ENCODE peak calls at places on chromosomes 4 and X, in five cellular contexts. E is BE2C, V is ovary, Z is psoas muscle, P is body of pancreas. I is an unnamed sample.

GRCh38 chr4:55143858-55144257 is 18.5 kb upstream of the KDR start:
- DNase-seq in V (no peak), E (no peak), Z (no peak), P (no peak), I (no peak)

GRCh38 chr4:174278467-174278866 is 5.0 kb downstream of the FBXO8 start:
- DNase-seq in E (no peak), V (no peak), P (no peak), Z (no peak), I (no peak)

GRCh38 chrX:15497865-15498264 is 2.7 kb upstream of the BMX start:
- DNase-seq in P (peak), E (peak), V (no peak), Z (no peak), I (peak)

GRCh38 chrX:22392176-22392814 is 119.6 kb downstream of the CBLL2 start:
- DNase-seq in E (no peak), P (no peak), Z (no peak), V (no peak), I (no peak)

GRCh38 chrX:8960809-8961413 is 73.0 kb downstream of the FAM9B start:
- DNase-seq in Z (no peak), V (no peak), P (peak), E (no peak), I (no peak)

GRCh38 chr4:185020293-185020808 is 2.1 kb downstream of the HELT start:
- DNase-seq in V (no peak), P (no peak), Z (no peak), E (no peak), I (peak)

GRCh38 chr4:57071340-57071739 is 38.8 kb downstream of the IGFBP7 start:
- DNase-seq in Z (peak), E (no peak), V (no peak), P (peak), I (no peak)

GRCh38 chrX:47543496-47543895 is 17.5 kb upstream of the ARAF start:
- DNase-seq in P (no peak), E (no peak), V (no peak), Z (no peak), I (no peak)

GRCh38 chr4:16439771-16440170 is 213.5 kb upstream of the TAPT1 start:
- DNase-seq in E (no peak), P (no peak), V (no peak), Z (no peak), I (no peak)

GRCh38 chr4:107153228-107153627 is 117.1 kb upstream of the DKK2 start:
- DNase-seq in E (peak), P (no peak), Z (no peak), V (no peak), I (peak)

GRCh38 chr4:89939464-89939863 is 44.8 kb downstream of the MMRN1 start:
- DNase-seq in P (no peak), V (no peak), E (peak), Z (no peak), I (no peak)

GRCh38 chrX:49977319-49978090 is 55.1 kb downstream of the CLCN5 start:
- DNase-seq in Z (no peak), V (no peak), P (no peak), E (peak), I (peak)

GRCh38 chr4:53602390-53602789 is 11.1 kb upstream of the LNX1 start:
- DNase-seq in Z (no peak), V (no peak), P (no peak), E (no peak), I (no peak)

DNA sequence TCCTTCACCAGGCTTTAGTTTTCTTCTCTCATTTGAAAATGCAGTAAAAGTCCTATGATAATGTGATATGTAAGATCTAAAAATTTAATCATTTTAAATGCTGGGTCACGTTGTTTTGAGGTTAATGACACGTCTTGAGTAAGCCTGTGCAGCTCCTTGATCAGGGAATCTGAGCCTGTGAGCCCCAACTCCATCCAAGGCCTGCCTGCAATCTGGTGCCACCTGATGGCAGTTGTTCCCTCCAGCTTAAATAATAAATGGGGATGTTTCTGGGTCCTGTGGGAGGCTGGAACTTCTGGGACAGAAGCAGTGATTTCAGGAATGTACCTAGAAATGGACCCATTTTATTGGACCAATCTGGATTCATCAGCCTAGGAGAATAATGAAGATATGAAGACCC is 455.4 kb upstream of the ADGRL3 start:
- DNase-seq in Z (no peak), V (no peak), E (no peak), P (no peak), I (no peak)
- TF ChIP-seq CTCF in Z (no peak), V (no peak), E (no peak), P (no peak), I (no peak)

DNA sequence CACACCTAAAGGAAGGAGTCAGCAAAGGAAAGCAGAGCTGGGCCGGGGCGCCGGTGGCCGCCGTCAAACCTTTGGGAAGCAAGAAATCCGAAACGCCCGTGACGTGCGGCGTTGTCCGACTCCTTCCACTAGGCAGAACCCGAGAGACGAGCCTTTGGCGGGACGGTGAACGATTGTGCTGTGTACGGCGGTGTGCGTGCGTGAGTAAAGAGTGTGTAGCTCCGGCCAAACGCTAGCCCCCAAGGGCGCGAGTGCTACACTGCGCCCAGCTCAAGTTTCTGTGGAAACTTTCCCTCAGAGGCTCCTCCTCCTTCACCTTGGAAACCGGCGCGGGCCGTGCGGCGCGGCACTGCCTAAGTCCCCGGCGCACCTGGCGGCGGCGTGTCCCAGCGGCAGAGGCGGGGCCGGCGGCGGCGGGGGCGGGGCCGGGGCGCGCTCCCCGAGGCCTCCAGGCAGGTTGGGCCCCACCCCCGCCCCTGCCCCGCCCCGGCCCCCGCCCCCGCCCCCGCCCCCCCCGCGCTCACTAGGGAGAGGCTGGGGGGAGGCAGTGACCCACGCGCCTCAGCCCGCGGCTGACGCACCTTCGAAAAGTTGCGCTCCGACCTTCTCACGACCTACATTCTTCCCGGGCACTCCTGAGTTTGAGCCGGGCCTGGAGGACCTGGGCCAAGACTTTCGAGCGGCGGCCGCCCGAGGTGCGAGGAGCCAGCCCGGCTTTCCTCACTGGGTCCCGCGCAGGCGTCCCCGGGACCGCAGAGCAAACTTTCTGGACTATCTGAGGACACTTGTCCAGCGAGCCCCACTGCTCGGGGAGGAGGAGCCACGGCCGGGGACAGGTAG is at the start of gene FHIP1A:
- DNase-seq in E (peak), V (peak), Z (peak), P (peak), I (peak)
- TF ChIP-seq CTCF in E (no peak), V (no peak), Z (peak), P (peak), I (no peak)

GRCh38 chr4:172202480-172203076 is 389.4 kb downstream of the GALNTL6 start:
- DNase-seq in Z (no peak), P (no peak), V (no peak), E (peak), I (no peak)
- TF ChIP-seq CTCF in Z (peak), P (peak), V (no peak), E (peak), I (peak)

DNA sequence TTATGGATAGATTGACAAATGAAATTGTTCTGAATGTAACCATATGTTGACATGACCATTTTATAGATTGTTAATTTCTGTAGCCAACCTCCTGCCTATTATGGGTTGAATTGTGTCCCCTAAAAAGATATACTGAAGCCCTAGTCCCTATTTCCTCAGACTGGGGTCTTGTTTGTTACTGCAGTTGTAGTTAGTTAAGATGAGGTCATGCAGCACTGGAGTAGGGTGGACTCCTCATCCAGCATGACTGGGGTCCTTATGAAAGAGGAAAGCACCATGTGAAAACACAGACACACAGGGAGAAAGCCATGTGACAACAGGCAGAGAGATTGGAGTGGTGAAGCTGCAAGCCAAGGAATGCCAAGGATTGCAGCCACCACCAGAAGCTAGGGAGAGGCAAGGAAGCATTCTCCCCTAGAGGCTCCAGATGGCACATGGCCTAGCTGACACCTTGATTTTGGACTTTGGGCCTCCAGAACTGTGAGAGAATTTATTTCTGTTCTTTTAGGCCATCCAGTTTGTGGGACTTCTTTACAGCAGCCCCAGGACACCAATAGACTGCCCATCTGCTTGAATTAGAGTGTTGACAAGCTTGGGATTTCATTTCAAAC is 14.0 kb downstream of the MTM1 start:
- DNase-seq in E (no peak), Z (no peak), P (no peak), V (no peak), I (no peak)
- TF ChIP-seq CTCF in E (no peak), Z (no peak), P (no peak), V (no peak), I (no peak)

DNA sequence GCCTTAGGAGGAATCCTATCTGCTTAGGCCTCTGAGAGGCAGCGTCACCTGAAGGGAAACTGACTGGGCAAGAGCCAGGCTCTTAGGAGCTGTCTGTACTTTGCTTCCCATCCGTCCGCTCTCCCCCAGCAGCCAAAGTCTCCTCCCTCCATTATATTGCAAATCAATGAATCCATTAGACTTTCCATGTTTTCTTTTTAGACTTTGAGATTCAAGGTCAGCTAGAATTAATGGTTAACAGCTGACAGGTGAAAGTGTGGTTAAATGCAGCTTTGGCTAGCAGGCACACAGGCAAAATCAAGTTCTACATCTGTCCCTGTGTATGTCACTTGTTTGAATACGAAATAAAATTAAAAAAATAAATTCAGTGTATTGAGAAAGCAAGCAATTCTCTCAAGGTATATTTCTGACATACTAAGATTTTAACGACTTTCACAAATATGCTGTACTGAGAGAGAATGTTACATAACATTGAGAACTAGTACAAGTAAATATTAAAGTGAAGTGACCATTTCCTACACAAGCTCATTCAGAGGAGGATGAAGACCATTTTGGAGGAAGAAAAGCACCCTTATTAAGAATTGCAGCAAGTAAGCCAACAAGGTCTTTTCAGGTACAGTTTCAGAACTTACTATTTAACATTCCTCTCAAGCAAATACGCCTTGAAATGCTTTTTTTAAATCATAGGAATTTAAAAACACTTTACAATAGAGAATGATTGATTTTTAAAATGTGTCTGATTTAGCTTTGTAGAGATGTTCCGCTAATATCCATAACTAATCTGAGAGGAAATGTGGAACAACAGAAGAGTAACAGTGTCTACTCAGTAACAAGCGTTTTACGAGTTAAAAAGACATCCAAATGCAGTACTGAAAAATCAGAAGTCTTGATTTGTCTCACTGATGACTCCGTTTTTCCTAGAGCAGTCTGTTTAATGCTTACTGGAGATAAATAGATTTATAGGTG is at the start of gene F11:
- DNase-seq in P (peak), E (no peak), V (no peak), Z (no peak), I (no peak)
- TF ChIP-seq CTCF in P (no peak), E (no peak), V (no peak), Z (no peak), I (no peak)

DNA sequence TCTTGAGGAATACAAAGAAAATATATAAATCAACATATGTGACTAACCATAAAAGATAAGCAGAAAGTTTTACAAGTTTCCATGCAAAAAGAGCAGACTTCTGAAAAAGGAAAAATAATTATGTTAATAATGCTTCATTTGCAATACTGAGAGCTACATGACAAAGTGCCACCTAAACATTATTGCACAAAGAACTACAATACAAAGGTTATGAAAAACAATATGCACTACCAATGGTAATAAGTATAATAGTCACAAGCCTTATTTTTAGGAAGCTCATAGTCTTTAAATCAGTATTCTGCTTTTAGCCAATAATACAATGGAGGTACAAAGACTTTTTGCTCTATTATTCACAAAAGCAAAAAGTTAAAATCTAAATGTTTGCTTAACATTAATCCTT is 411.2 kb downstream of the TLL1 start:
- DNase-seq in E (no peak), Z (no peak), V (no peak), P (no peak), I (no peak)
- TF ChIP-seq CTCF in E (no peak), Z (no peak), V (no peak), P (no peak), I (no peak)

GRCh38 chrX:153635788-153636668 is 11.0 kb upstream of the DUSP9 start:
- DNase-seq in V (no peak), E (peak), P (no peak), Z (no peak), I (peak)
- TF ChIP-seq CTCF in V (no peak), E (peak), P (peak), Z (no peak), I (no peak)

DNA sequence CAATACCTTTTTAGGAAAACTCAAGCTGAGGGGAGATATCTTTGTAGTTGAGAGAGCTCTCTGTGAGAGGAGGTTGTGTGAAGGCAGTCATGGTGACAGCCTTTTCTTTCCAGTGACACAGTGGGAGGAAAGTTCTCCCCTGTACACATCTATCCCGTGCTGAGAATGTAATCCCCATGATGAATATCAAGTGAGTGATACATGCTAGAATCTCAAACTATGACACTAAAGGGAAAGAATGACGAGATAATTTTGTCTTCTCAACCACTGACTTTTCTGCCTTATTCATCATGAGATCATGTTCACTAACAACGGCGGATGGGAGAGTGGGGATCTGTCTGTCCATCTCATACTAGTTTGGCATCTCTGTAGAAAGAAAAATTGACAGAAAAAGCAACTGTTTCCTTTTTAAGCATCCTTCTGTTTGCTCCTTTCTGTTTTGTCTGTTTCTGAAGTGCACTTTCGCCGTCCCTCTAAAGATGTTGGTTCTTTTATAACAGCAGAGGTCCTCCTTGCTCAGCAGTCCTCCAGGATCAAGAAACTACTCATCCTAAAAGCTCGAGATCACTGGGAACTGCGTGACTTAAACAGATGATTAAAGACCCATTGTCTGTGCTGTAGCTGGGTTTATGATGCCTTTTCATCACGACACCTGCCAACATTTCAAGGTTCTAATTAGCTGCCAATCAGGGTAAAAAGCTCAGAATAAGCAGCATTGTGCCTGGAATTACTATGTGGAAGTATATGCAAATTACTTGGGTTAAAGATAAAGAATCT is 137.6 kb downstream of the DCK start:
- DNase-seq in P (no peak), V (no peak), E (no peak), Z (no peak), I (no peak)
- TF ChIP-seq CTCF in P (no peak), V (no peak), E (no peak), Z (no peak), I (no peak)

GRCh38 chr4:8328866-8329559 is 59.5 kb downstream of the HTRA3 start:
- DNase-seq in E (peak), P (no peak), Z (no peak), V (no peak), I (peak)
- TF ChIP-seq CTCF in E (no peak), P (no peak), Z (no peak), V (no peak), I (no peak)

GRCh38 chr4:82421796-82422560 is 8.3 kb downstream of the HNRNPDL start:
- DNase-seq in Z (no peak), P (no peak), E (no peak), V (no peak), I (no peak)

GRCh38 chr4:82425478-82425877 is 4.8 kb downstream of the HNRNPDL start:
- DNase-seq in V (no peak), P (no peak), E (no peak), Z (no peak), I (no peak)

GRCh38 chr4:82423245-82424054 is 6.8 kb downstream of the HNRNPDL start:
- DNase-seq in V (no peak), Z (no peak), P (no peak), E (no peak), I (no peak)

GRCh38 chr4:82419451-82419850 is 10.8 kb downstream of the HNRNPDL start:
- DNase-seq in E (no peak), V (no peak), P (no peak), Z (no peak), I (no peak)

DNA sequence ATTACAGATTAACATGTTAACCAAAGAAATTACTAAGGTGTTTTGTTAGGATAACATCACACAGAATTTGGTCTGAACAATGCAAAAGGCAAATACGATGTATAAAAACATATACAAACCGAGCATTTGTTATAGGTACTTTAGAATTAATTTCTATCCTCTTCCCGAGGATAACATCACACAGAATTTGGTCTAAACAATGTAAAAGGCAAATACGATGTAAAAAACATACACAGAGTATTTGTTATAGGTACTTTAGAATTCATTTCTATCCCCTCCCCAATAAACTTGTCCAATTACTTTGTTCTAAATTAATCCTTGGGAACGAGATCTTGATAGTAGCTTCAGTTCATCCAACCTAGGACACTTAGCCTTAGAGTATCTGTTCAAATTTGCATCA is 7.6 kb downstream of the HNRNPDL start:
- DNase-seq in V (no peak), Z (no peak), P (no peak), E (no peak), I (no peak)
- TF ChIP-seq CTCF in V (no peak), Z (no peak), P (no peak), E (no peak), I (no peak)

I was measured in glutamatergic neuron.